ENCODE peak calls at places on chromosomes 4 and X, in ten cellular contexts. One of them, this sample, is unnamed.

GRCh38 chr4:140243345-140243753 is 89.4 kb upstream of the MAML3 start:
- DNase-seq in kidney epithelial cell: no peak
- DNase-seq in mammary epithelial cell: no peak
- DNase-seq in lung: no peak
- DNase-seq in fibroblast of mammary gland: no peak
- DNase-seq in CD8-positive, alpha-beta memory T cell: no peak
- DNase-seq in left ventricle myocardium inferior: no peak
- DNase-seq in GM23338: no peak
- DNase-seq in AG04450: no peak
- DNase-seq in PC-3: peak
- DNase-seq in this sample: no peak

GRCh38 chr4:81905966-81906365 is 434.3 kb upstream of the RASGEF1B start:
- DNase-seq in kidney epithelial cell: peak
- DNase-seq in mammary epithelial cell: no peak
- DNase-seq in lung: no peak
- DNase-seq in fibroblast of mammary gland: no peak
- DNase-seq in CD8-positive, alpha-beta memory T cell: no peak
- DNase-seq in left ventricle myocardium inferior: no peak
- DNase-seq in GM23338: no peak
- DNase-seq in AG04450: no peak
- DNase-seq in PC-3: no peak
- DNase-seq in this sample: no peak

GRCh38 chr4:153497988-153498967 is 32.1 kb downstream of the TMEM131L start:
- DNase-seq in kidney epithelial cell: no peak
- DNase-seq in mammary epithelial cell: no peak
- DNase-seq in lung: no peak
- DNase-seq in fibroblast of mammary gland: peak
- DNase-seq in CD8-positive, alpha-beta memory T cell: no peak
- DNase-seq in left ventricle myocardium inferior: no peak
- DNase-seq in GM23338: no peak
- DNase-seq in AG04450: peak
- DNase-seq in PC-3: no peak
- DNase-seq in this sample: peak

GRCh38 chr4:140730108-140730507 is 26.1 kb downstream of the TBC1D9 start:
- DNase-seq in kidney epithelial cell: no peak
- DNase-seq in mammary epithelial cell: no peak
- DNase-seq in lung: no peak
- DNase-seq in fibroblast of mammary gland: no peak
- DNase-seq in CD8-positive, alpha-beta memory T cell: no peak
- DNase-seq in left ventricle myocardium inferior: no peak
- DNase-seq in GM23338: no peak
- DNase-seq in AG04450: no peak
- DNase-seq in PC-3: no peak
- DNase-seq in this sample: no peak

GRCh38 chr4:75678965-75679364 is 5.8 kb upstream of the G3BP2 start:
- DNase-seq in kidney epithelial cell: no peak
- DNase-seq in mammary epithelial cell: no peak
- DNase-seq in lung: no peak
- DNase-seq in fibroblast of mammary gland: peak
- DNase-seq in CD8-positive, alpha-beta memory T cell: no peak
- DNase-seq in left ventricle myocardium inferior: no peak
- DNase-seq in GM23338: no peak
- DNase-seq in AG04450: no peak
- DNase-seq in PC-3: no peak
- DNase-seq in this sample: no peak

GRCh38 chr4:8910100-8910821 is 38.6 kb upstream of the HMX1 start:
- DNase-seq in kidney epithelial cell: no peak
- DNase-seq in mammary epithelial cell: no peak
- DNase-seq in lung: no peak
- DNase-seq in fibroblast of mammary gland: no peak
- DNase-seq in CD8-positive, alpha-beta memory T cell: no peak
- DNase-seq in left ventricle myocardium inferior: no peak
- DNase-seq in GM23338: no peak
- DNase-seq in AG04450: no peak
- DNase-seq in PC-3: no peak
- DNase-seq in this sample: no peak

GRCh38 chr4:108637856-108638255 is 12.5 kb upstream of the OSTC start:
- DNase-seq in kidney epithelial cell: no peak
- DNase-seq in mammary epithelial cell: no peak
- DNase-seq in lung: no peak
- DNase-seq in fibroblast of mammary gland: peak
- DNase-seq in CD8-positive, alpha-beta memory T cell: no peak
- DNase-seq in left ventricle myocardium inferior: no peak
- DNase-seq in GM23338: no peak
- DNase-seq in AG04450: no peak
- DNase-seq in PC-3: no peak
- DNase-seq in this sample: no peak

GRCh38 chr4:102321260-102321991 is 23.9 kb downstream of the SLC39A8 start:
- DNase-seq in kidney epithelial cell: no peak
- DNase-seq in mammary epithelial cell: no peak
- DNase-seq in lung: no peak
- DNase-seq in fibroblast of mammary gland: no peak
- DNase-seq in CD8-positive, alpha-beta memory T cell: no peak
- DNase-seq in left ventricle myocardium inferior: no peak
- DNase-seq in GM23338: peak
- DNase-seq in AG04450: no peak
- DNase-seq in PC-3: no peak
- DNase-seq in this sample: no peak

GRCh38 chr4:169940460-169940859 is 85.7 kb downstream of the MFAP3L start:
- DNase-seq in kidney epithelial cell: no peak
- DNase-seq in mammary epithelial cell: no peak
- DNase-seq in lung: no peak
- DNase-seq in fibroblast of mammary gland: no peak
- DNase-seq in CD8-positive, alpha-beta memory T cell: no peak
- DNase-seq in left ventricle myocardium inferior: no peak
- DNase-seq in GM23338: peak
- DNase-seq in AG04450: no peak
- DNase-seq in PC-3: no peak
- DNase-seq in this sample: no peak

GRCh38 chr4:2843909-2844584 is 403 bp downstream of the ADD1 start:
- DNase-seq in kidney epithelial cell: no peak
- DNase-seq in mammary epithelial cell: peak
- DNase-seq in lung: peak
- DNase-seq in fibroblast of mammary gland: no peak
- DNase-seq in CD8-positive, alpha-beta memory T cell: no peak
- DNase-seq in left ventricle myocardium inferior: peak
- DNase-seq in GM23338: peak
- DNase-seq in AG04450: no peak
- DNase-seq in PC-3: peak
- DNase-seq in this sample: no peak

GRCh38 chr4:8594097-8595038 is 1.8 kb downstream of the CPZ start:
- DNase-seq in kidney epithelial cell: peak
- DNase-seq in mammary epithelial cell: peak
- DNase-seq in lung: peak
- DNase-seq in fibroblast of mammary gland: peak
- DNase-seq in CD8-positive, alpha-beta memory T cell: no peak
- DNase-seq in left ventricle myocardium inferior: no peak
- DNase-seq in GM23338: peak
- DNase-seq in AG04450: peak
- DNase-seq in PC-3: peak
- DNase-seq in this sample: peak

GRCh38 chrX:65723706-65724105 is 56.3 kb downstream of the MSN start:
- DNase-seq in kidney epithelial cell: no peak
- DNase-seq in mammary epithelial cell: no peak
- DNase-seq in lung: no peak
- DNase-seq in fibroblast of mammary gland: peak
- DNase-seq in CD8-positive, alpha-beta memory T cell: peak
- DNase-seq in left ventricle myocardium inferior: no peak
- DNase-seq in GM23338: no peak
- DNase-seq in AG04450: no peak
- DNase-seq in PC-3: no peak
- DNase-seq in this sample: no peak

DNA sequence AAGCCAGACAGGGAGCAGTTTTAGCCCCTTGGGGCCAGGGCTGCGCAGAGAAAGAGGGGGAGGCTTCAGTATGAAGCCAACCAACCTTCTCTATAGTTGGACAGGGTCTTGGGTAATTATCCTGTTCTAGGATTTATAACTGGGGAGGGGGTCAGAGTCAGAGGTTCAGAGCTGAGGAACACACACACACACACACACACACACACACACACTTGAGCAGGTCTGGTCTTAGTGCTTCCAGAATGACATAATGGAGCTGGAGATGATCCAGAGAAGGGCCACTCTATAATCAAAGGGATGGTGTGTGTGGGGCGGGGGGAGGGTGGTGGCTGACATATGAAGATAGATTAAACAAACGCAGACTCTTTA is 355 bp upstream of the TMEM255A start:
- DNase-seq in kidney epithelial cell: no peak
- DNase-seq in mammary epithelial cell: no peak
- DNase-seq in lung: no peak
- DNase-seq in fibroblast of mammary gland: no peak
- DNase-seq in CD8-positive, alpha-beta memory T cell: no peak
- DNase-seq in left ventricle myocardium inferior: no peak
- DNase-seq in GM23338: no peak
- DNase-seq in AG04450: no peak
- DNase-seq in PC-3: no peak
- DNase-seq in this sample: no peak
- H3K4me3 ChIP-seq in kidney epithelial cell: no peak
- H3K4me3 ChIP-seq in mammary epithelial cell: no peak
- H3K4me3 ChIP-seq in lung: no peak
- H3K4me3 ChIP-seq in fibroblast of mammary gland: no peak
- H3K4me3 ChIP-seq in CD8-positive, alpha-beta memory T cell: no peak
- H3K4me3 ChIP-seq in left ventricle myocardium inferior: no peak
- H3K4me3 ChIP-seq in GM23338: peak
- H3K4me3 ChIP-seq in AG04450: no peak
- H3K4me3 ChIP-seq in PC-3: no peak
- H3K4me3 ChIP-seq in this sample: no peak

DNA sequence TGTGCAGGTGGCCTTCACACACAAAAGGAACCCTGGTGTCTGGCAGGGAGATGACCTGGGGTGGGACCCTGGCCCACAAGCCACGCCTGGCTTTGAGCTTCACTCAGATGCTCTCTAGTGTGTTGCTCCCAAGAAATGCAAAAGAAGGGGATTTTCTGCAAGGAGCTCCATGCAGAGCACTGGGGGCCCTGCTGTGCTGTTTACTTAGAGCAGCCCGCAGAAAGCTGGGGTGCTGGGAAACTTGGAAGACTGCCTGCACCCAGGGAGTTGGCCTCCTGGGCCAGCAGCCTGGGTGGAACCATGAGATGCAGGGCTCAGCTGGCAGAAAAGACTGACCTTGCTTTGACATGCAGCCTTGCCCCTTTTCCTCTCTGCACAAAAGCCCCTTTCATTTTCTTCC is 613.1 kb downstream of the BCOR start:
- DNase-seq in kidney epithelial cell: no peak
- DNase-seq in mammary epithelial cell: no peak
- DNase-seq in lung: no peak
- DNase-seq in fibroblast of mammary gland: no peak
- DNase-seq in CD8-positive, alpha-beta memory T cell: no peak
- DNase-seq in left ventricle myocardium inferior: no peak
- DNase-seq in GM23338: no peak
- DNase-seq in AG04450: no peak
- DNase-seq in PC-3: no peak
- DNase-seq in this sample: no peak
- H3K4me3 ChIP-seq in kidney epithelial cell: no peak
- H3K4me3 ChIP-seq in mammary epithelial cell: no peak
- H3K4me3 ChIP-seq in lung: no peak
- H3K4me3 ChIP-seq in fibroblast of mammary gland: no peak
- H3K4me3 ChIP-seq in CD8-positive, alpha-beta memory T cell: no peak
- H3K4me3 ChIP-seq in left ventricle myocardium inferior: no peak
- H3K4me3 ChIP-seq in GM23338: no peak
- H3K4me3 ChIP-seq in AG04450: no peak
- H3K4me3 ChIP-seq in PC-3: no peak
- H3K4me3 ChIP-seq in this sample: no peak

GRCh38 chr4:128225148-128225547 is 62.5 kb downstream of the PGRMC2 start:
- DNase-seq in kidney epithelial cell: no peak
- DNase-seq in mammary epithelial cell: no peak
- DNase-seq in lung: no peak
- DNase-seq in fibroblast of mammary gland: peak
- DNase-seq in CD8-positive, alpha-beta memory T cell: no peak
- DNase-seq in left ventricle myocardium inferior: no peak
- DNase-seq in GM23338: no peak
- DNase-seq in AG04450: peak
- DNase-seq in PC-3: peak
- DNase-seq in this sample: no peak

GRCh38 chr4:128221556-128221955 is 66.1 kb downstream of the PGRMC2 start:
- DNase-seq in kidney epithelial cell: no peak
- DNase-seq in mammary epithelial cell: no peak
- DNase-seq in lung: no peak
- DNase-seq in fibroblast of mammary gland: no peak
- DNase-seq in CD8-positive, alpha-beta memory T cell: no peak
- DNase-seq in left ventricle myocardium inferior: no peak
- DNase-seq in GM23338: no peak
- DNase-seq in AG04450: no peak
- DNase-seq in PC-3: no peak
- DNase-seq in this sample: no peak

DNA sequence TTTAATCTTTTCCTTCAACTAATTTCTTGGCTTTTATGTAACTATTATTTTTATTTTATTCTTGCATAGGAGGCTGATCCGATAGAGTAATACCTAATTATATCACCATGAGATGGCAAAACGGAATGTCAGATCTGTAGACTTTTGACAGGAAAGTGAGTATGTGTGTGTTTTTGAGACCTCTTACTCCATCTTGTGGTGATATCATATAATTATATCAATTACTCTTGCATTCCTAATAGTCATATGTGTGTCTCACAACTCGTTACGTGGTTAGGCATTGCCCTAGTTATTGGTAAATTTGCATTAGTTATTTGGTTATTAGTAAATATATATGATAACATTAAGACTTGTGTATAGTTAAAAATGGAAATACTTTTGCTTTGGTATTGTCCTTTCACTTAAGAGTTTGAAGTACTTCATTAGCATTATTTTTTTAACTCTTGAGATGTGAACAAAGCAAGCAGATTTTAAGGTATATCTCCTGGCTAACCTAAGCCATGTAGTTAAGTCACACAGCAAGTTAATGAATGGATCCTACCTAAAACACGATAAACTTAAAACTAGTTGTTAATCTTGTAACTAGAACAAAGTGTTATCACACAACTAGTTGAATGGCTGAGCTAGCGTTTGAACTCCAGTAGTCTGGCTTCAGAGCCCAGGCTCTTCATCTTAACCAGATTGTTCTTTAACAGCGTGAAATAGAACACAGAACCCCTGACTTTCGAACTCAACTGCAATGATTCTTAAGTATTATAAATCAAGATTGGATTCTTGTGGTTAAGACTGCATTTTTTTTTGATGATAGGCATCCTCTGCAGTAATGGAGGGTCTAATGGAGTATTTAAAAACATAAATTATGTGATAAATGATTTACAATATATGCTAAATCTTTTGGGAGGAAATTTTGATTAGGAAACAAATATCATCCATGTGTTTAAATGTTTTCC is 67.1 kb downstream of the PGRMC2 start:
- DNase-seq in kidney epithelial cell: no peak
- DNase-seq in mammary epithelial cell: peak
- DNase-seq in lung: no peak
- DNase-seq in fibroblast of mammary gland: peak
- DNase-seq in CD8-positive, alpha-beta memory T cell: no peak
- DNase-seq in left ventricle myocardium inferior: no peak
- DNase-seq in GM23338: peak
- DNase-seq in AG04450: peak
- DNase-seq in PC-3: peak
- DNase-seq in this sample: no peak
- H3K4me3 ChIP-seq in kidney epithelial cell: no peak
- H3K4me3 ChIP-seq in mammary epithelial cell: no peak
- H3K4me3 ChIP-seq in lung: no peak
- H3K4me3 ChIP-seq in fibroblast of mammary gland: no peak
- H3K4me3 ChIP-seq in CD8-positive, alpha-beta memory T cell: no peak
- H3K4me3 ChIP-seq in left ventricle myocardium inferior: no peak
- H3K4me3 ChIP-seq in GM23338: no peak
- H3K4me3 ChIP-seq in AG04450: no peak
- H3K4me3 ChIP-seq in PC-3: no peak
- H3K4me3 ChIP-seq in this sample: no peak

GRCh38 chrX:78322863-78323262 is 4.5 kb downstream of the CYSLTR1 start:
- DNase-seq in kidney epithelial cell: no peak
- DNase-seq in mammary epithelial cell: no peak
- DNase-seq in lung: no peak
- DNase-seq in fibroblast of mammary gland: no peak
- DNase-seq in CD8-positive, alpha-beta memory T cell: no peak
- DNase-seq in left ventricle myocardium inferior: no peak
- DNase-seq in GM23338: no peak
- DNase-seq in AG04450: no peak
- DNase-seq in PC-3: no peak
- DNase-seq in this sample: no peak
- H3K4me3 ChIP-seq in kidney epithelial cell: no peak
- H3K4me3 ChIP-seq in mammary epithelial cell: no peak
- H3K4me3 ChIP-seq in lung: no peak
- H3K4me3 ChIP-seq in fibroblast of mammary gland: no peak
- H3K4me3 ChIP-seq in CD8-positive, alpha-beta memory T cell: peak
- H3K4me3 ChIP-seq in left ventricle myocardium inferior: no peak
- H3K4me3 ChIP-seq in GM23338: no peak
- H3K4me3 ChIP-seq in AG04450: no peak
- H3K4me3 ChIP-seq in PC-3: no peak
- H3K4me3 ChIP-seq in this sample: no peak

This sample was measured in BJ.